ENCODE peak calls at places on chromosome 1, in nine cellular contexts. Y, M, O, S, K, N, G, I and W are unnamed samples.

GRCh38 chr1:83083589-83084224 is 915.2 kb downstream of the TTLL7 start:
- DNase-seq in K (no peak), M (no peak), G (no peak), Y (no peak), N (no peak), O (no peak), I (no peak), S (no peak), W (no peak)

GRCh38 chr1:234586892-234587445 is 23.0 kb downstream of the IRF2BP2 start:
- DNase-seq in M (no peak), K (no peak), Y (no peak), G (no peak), N (no peak), O (no peak), S (no peak), I (no peak), W (no peak)

GRCh38 chr1:48251858-48252257 is 29.3 kb downstream of the SLC5A9 start:
- DNase-seq in N (no peak), S (no peak), K (no peak), I (no peak), G (no peak), M (no peak), O (no peak), Y (no peak), W (no peak)

GRCh38 chr1:110477445-110477957 is 26.6 kb downstream of the PROK1 start:
- DNase-seq in S (no peak), I (no peak), O (no peak), Y (no peak), M (no peak), G (no peak), K (no peak), N (peak), W (no peak)

GRCh38 chr1:186440584-186440983 is 20.3 kb downstream of the PDC start:
- DNase-seq in K (no peak), N (no peak), I (no peak), Y (no peak), M (no peak), S (no peak), G (no peak), O (no peak), W (no peak)

GRCh38 chr1:56547473-56547872 is 31.9 kb downstream of the PLPP3 start:
- DNase-seq in G (no peak), S (no peak), K (no peak), M (no peak), I (no peak), Y (no peak), O (no peak), N (no peak), W (no peak)

GRCh38 chr1:200351826-200352549 is 57.8 kb downstream of the ZNF281 start:
- DNase-seq in N (peak), S (no peak), K (no peak), Y (no peak), M (no peak), I (peak), O (no peak), G (no peak), W (no peak)

GRCh38 chr1:174157157-174157806 is 2.0 kb upstream of the RABGAP1L start:
- DNase-seq in M (no peak), G (no peak), I (no peak), K (no peak), Y (no peak), S (no peak), O (no peak), N (no peak), W (no peak)

GRCh38 chr1:11882814-11883538 is 24.2 kb upstream of the NPPB start:
- DNase-seq in I (no peak), M (peak), K (peak), G (peak), O (peak), Y (no peak), S (no peak), N (peak), W (no peak)

GRCh38 chr1:55611123-55611522 is 396.0 kb upstream of the USP24 start:
- DNase-seq in I (no peak), G (no peak), N (no peak), M (no peak), Y (no peak), K (no peak), S (no peak), O (no peak), W (no peak)

GRCh38 chr1:68594851-68595250 is 98.0 kb upstream of the DEPDC1 start:
- DNase-seq in I (no peak), Y (no peak), O (no peak), M (no peak), G (no peak), S (no peak), N (no peak), K (no peak), W (no peak)

GRCh38 chr1:244196890-244197289 is 145.8 kb downstream of the ZBTB18 start:
- DNase-seq in O (peak), G (no peak), S (no peak), Y (no peak), M (peak), I (no peak), N (no peak), K (no peak), W (peak)

GRCh38 chr1:220527279-220528048 is 472 bp upstream of the MARK1 start:
- DNase-seq in Y (no peak), S (peak), G (peak), O (no peak), M (peak), I (no peak), K (no peak), N (peak), W (peak)

GRCh38 chr1:12549106-12549459 is 68.9 kb downstream of the DHRS3 start:
- DNase-seq in G (peak), S (no peak), M (peak), N (no peak), I (no peak), Y (no peak), K (peak), O (no peak), W (no peak)